ENCODE peak calls at places on chromosomes 4 and X, in eight cellular contexts. Q is AG04449, V is fibroblast of pulmonary artery, G is testis, O is memory B cell, W is activated gamma-delta T cell treated with Interleukin-2 at 50 U/mL for 16 hours, J is nucleus accumbens, I is COR-L47. X is an unnamed sample.
A peak's percentile ranks its signal among the peaks of the same experiment; 100 is the strongest.

GRCh38 chrX:150574824-150575409 is 6.5 kb downstream of the MTM1 start:
- DNase-seq in Q (no peak), V (no peak), G (no peak), O (no peak), W (no peak), J (no peak), I (no peak), X (no peak)

GRCh38 chr4:20658456-20658855 is 41.8 kb upstream of the PACRGL start:
- DNase-seq in Q (no peak), V (no peak), G (no peak), O (no peak), W (no peak), J (no peak), I (no peak), X (no peak)

GRCh38 chr4:77734928-77735327 is 84.2 kb downstream of the CNOT6L start:
- DNase-seq in Q (peak; percentile 34), V (peak; percentile 50), G (no peak), O (no peak), W (no peak), J (no peak), I (no peak), X (no peak)

GRCh38 chr4:15920723-15921591 is 17.6 kb downstream of the FGFBP1 start:
- DNase-seq in Q (peak; percentile 91), V (peak; percentile 97), G (no peak), O (no peak), W (no peak), J (no peak), I (no peak), X (peak; percentile 45)

GRCh38 chrX:14064632-14065432 is 35.1 kb upstream of the GEMIN8 start:
- DNase-seq in Q (peak; percentile 5), V (peak; percentile 68), G (no peak), O (no peak), W (no peak), J (no peak), I (no peak), X (no peak)

GRCh38 chr4:99946346-99947189 is at the start of gene DNAJB14:
- DNase-seq in Q (no peak), V (peak; percentile 78), G (peak; percentile 66), O (peak; percentile 73), W (peak; percentile 73), J (peak; percentile 17), I (peak; percentile 52), X (peak; percentile 81)

GRCh38 chr4:7967501-7968261 is 28.0 kb upstream of the AFAP1 start:
- DNase-seq in Q (no peak), V (peak; percentile 56), G (no peak), O (no peak), W (no peak), J (no peak), I (no peak), X (no peak)

GRCh38 chrX:154136627-154137161 is 7.3 kb upstream of the OPN1LW start:
- DNase-seq in Q (no peak), V (peak; percentile 45), G (peak; percentile 75), O (peak; percentile 76), W (peak; percentile 66), J (no peak), I (peak; percentile 31), X (peak; percentile 11)

GRCh38 chrX:45801554-45801953 is 600.9 kb upstream of the DIPK2B start:
- DNase-seq in Q (no peak), V (peak; percentile 60), G (no peak), O (no peak), W (no peak), J (no peak), I (no peak), X (no peak)

GRCh38 chr4:144831971-144832370 is 186.0 kb downstream of the HHIP start:
- DNase-seq in Q (no peak), V (peak; percentile 25), G (no peak), O (no peak), W (no peak), J (no peak), I (peak; percentile 46), X (no peak)

GRCh38 chrX:1598876-1599790 is 7.7 kb downstream of the AKAP17A start:
- DNase-seq in Q (no peak), V (no peak), G (no peak), O (no peak), W (no peak), J (no peak), I (no peak), X (no peak)

GRCh38 chrX:148633509-148633908 is 133.1 kb downstream of the AFF2 start:
- DNase-seq in Q (no peak), V (no peak), G (no peak), O (no peak), W (no peak), J (no peak), I (no peak), X (no peak)

GRCh38 chrX:120568047-120568446 is 7.3 kb upstream of the CUL4B start:
- DNase-seq in Q (no peak), V (no peak), G (no peak), O (no peak), W (no peak), J (no peak), I (no peak), X (no peak)

GRCh38 chrX:78476701-78477100 is 149.3 kb upstream of the CYSLTR1 start:
- DNase-seq in Q (no peak), V (no peak), G (no peak), O (no peak), W (no peak), J (no peak), I (no peak), X (no peak)

GRCh38 chr4:8340721-8341680 is 71.4 kb downstream of the HTRA3 start:
- DNase-seq in Q (no peak), V (peak; percentile 25), G (peak; percentile 85), O (no peak), W (no peak), J (peak; percentile 64), I (no peak), X (peak; percentile 84)

GRCh38 chr4:155952546-155952945 is 1.1 kb downstream of the CTSO start:
- DNase-seq in Q (no peak), V (peak; percentile 42), G (no peak), O (no peak), W (no peak), J (no peak), I (no peak), X (no peak)

GRCh38 chr4:101528526-101528925 is 181.2 kb upstream of the PPP3CA start:
- DNase-seq in Q (no peak), V (no peak), G (no peak), O (no peak), W (no peak), J (no peak), I (no peak), X (no peak)

GRCh38 chrX:69232945-69233344 is 67.7 kb upstream of the PJA1 start:
- DNase-seq in Q (no peak), V (no peak), G (no peak), O (no peak), W (no peak), J (no peak), I (peak; percentile 11), X (no peak)

GRCh38 chr4:56643596-56643995 is 37.5 kb downstream of the HOPX start:
- DNase-seq in Q (no peak), V (no peak), G (no peak), O (no peak), W (no peak), J (no peak), I (no peak), X (no peak)

GRCh38 chr4:94177822-94178221 is 29.8 kb upstream of the SMARCAD1 start:
- DNase-seq in Q (no peak), V (no peak), G (no peak), O (no peak), W (no peak), J (no peak), I (no peak), X (no peak)

GRCh38 chr4:81647388-81647787 is 175.7 kb upstream of the RASGEF1B start:
- DNase-seq in Q (no peak), V (no peak), G (no peak), O (no peak), W (no peak), J (no peak), I (no peak), X (no peak)

GRCh38 chrX:33132569-33132968 is 78.8 kb downstream of the DMD start:
- DNase-seq in Q (no peak), V (no peak), G (no peak), O (no peak), W (no peak), J (no peak), I (no peak), X (no peak)

GRCh38 chrX:154548028-154548316 is 552 bp downstream of the IKBKG start:
- DNase-seq in Q (no peak), V (peak; percentile 29), G (no peak), O (no peak), W (no peak), J (no peak), I (no peak), X (no peak)

GRCh38 chr4:154549894-154550790 is at the start of gene PLRG1:
- DNase-seq in Q (peak; percentile 58), V (peak; percentile 95), G (peak; percentile 97), O (peak; percentile 96), W (peak; percentile 95), J (peak; percentile 96), I (peak; percentile 94), X (peak; percentile 97)

GRCh38 chr4:121182296-121182695 is 18.2 kb upstream of the TNIP3 start:
- DNase-seq in Q (peak; percentile 3), V (peak; percentile 40), G (no peak), O (no peak), W (no peak), J (no peak), I (no peak), X (no peak)

GRCh38 chr4:16969696-16970135 is 71.3 kb upstream of the LDB2 start:
- DNase-seq in Q (no peak), V (peak; percentile 83), G (peak; percentile 33), O (no peak), W (no peak), J (no peak), I (no peak), X (no peak)

GRCh38 chrX:130878350-130879341 is 24.4 kb downstream of the ENOX2 start:
- DNase-seq in Q (peak; percentile 68), V (peak; percentile 91), G (peak; percentile 37), O (no peak), W (no peak), J (no peak), I (no peak), X (peak; percentile 54)

GRCh38 chr4:185941476-185941875 is 127.5 kb upstream of the TLR3 start:
- DNase-seq in Q (no peak), V (peak; percentile 45), G (no peak), O (no peak), W (no peak), J (no peak), I (no peak), X (no peak)

GRCh38 chr4:76781698-76782595 is 116.0 kb downstream of the SOWAHB start:
- DNase-seq in Q (peak; percentile 94), V (peak; percentile 88), G (no peak), O (no peak), W (no peak), J (no peak), I (no peak), X (no peak)

GRCh38 chrX:96619588-96619987 is 65.1 kb upstream of the DIAPH2 start:
- DNase-seq in Q (peak; percentile 0), V (peak; percentile 42), G (no peak), O (no peak), W (no peak), J (no peak), I (no peak), X (no peak)

GRCh38 chr4:7647932-7648812 is 213.4 kb upstream of the PSAPL1 start:
- DNase-seq in Q (no peak), V (peak; percentile 37), G (no peak), O (no peak), W (no peak), J (no peak), I (no peak), X (no peak)

GRCh38 chrX:155068165-155068564 is 2.8 kb downstream of the CMC4 start:
- DNase-seq in Q (no peak), V (peak; percentile 49), G (no peak), O (no peak), W (no peak), J (no peak), I (no peak), X (no peak)

GRCh38 chrX:107721318-107721717 is 54.3 kb downstream of the TSC22D3 start:
- DNase-seq in Q (no peak), V (no peak), G (no peak), O (peak; percentile 30), W (no peak), J (no peak), I (no peak), X (no peak)

GRCh38 chrX:7216981-7217587 is 69.1 kb upstream of the PUDP start:
- DNase-seq in Q (no peak), V (no peak), G (no peak), O (no peak), W (no peak), J (no peak), I (no peak), X (no peak)

X was measured in Ammon's horn.